ENCODE peak calls at places on chromosomes 16 and 17, in seven cellular contexts. H is stimulated activated CD8-positive, alpha-beta memory T cell treated with anti-CD3 and anti-CD28 coated beads, Interleukin-12 subunit alpha, Interleukin-12 subunit beta, amount 100 ng/mL, for 4 hours; S is T-helper 2 cell; X is NCI-H345; M is substantia nigra; J is activated B cell treated with CpG ODN at 0.5 μM for 24 hours; P is A172. D is an unnamed sample.

GRCh38 chr16:11151156-11151904 is 104.7 kb downstream of the SOCS1 start:
- DNase-seq in H (no peak), S (no peak), X (peak), M (no peak), J (no peak), P (no peak), D (no peak)

GRCh38 chr16:19179890-19180490 is 11.9 kb downstream of the SYT17 start:
- DNase-seq in H (no peak), S (no peak), X (peak), M (peak), J (peak), P (no peak), D (peak)

GRCh38 chr17:56297142-56297541 is 143.9 kb downstream of the ANKFN1 start:
- DNase-seq in H (no peak), S (no peak), X (no peak), M (no peak), J (no peak), P (peak), D (no peak)

GRCh38 chr17:36755586-36755985 is 154.2 kb downstream of the MRM1 start:
- DNase-seq in H (no peak), S (no peak), X (peak), M (no peak), J (no peak), P (no peak), D (no peak)

GRCh38 chr17:16250635-16251034 is 33.6 kb downstream of the PIGL start:
- DNase-seq in H (no peak), S (no peak), X (no peak), M (no peak), J (no peak), P (no peak), D (no peak)

GRCh38 chr17:31497994-31498826 is 106.7 kb downstream of the RAB11FIP4 start:
- DNase-seq in H (no peak), S (no peak), X (no peak), M (no peak), J (no peak), P (no peak), D (no peak)

GRCh38 chr17:76681222-76682137 is 29.3 kb downstream of the MXRA7 start:
- DNase-seq in H (peak), S (no peak), X (peak), M (peak), J (peak), P (peak), D (peak)

GRCh38 chr16:85746431-85747227 is 4.3 kb downstream of the C16orf74 start:
- DNase-seq in H (no peak), S (no peak), X (no peak), M (no peak), J (no peak), P (peak), D (no peak)

GRCh38 chr16:89599451-89599858 is 14.0 kb upstream of the DPEP1 start:
- DNase-seq in H (no peak), S (no peak), X (peak), M (no peak), J (no peak), P (peak), D (no peak)

GRCh38 chr17:79465011-79466006 is 145.5 kb downstream of the RBFOX3 start:
- DNase-seq in H (no peak), S (no peak), X (no peak), M (no peak), J (no peak), P (no peak), D (no peak)

GRCh38 chr17:77325826-77326581 is 185.2 kb downstream of the SEC14L1 start:
- DNase-seq in H (no peak), S (no peak), X (no peak), M (no peak), J (no peak), P (no peak), D (no peak)

GRCh38 chr17:74305865-74306654 is 20.0 kb upstream of the KIF19 start:
- DNase-seq in H (no peak), S (no peak), X (peak), M (peak), J (no peak), P (peak), D (peak)

GRCh38 chr17:68399638-68400403 is 57.5 kb downstream of the WIPI1 start:
- DNase-seq in H (no peak), S (no peak), X (no peak), M (no peak), J (no peak), P (peak), D (no peak)

GRCh38 chr16:30902070-30902972 is 5.9 kb downstream of the CTF1 start:
- DNase-seq in H (peak), S (peak), X (peak), M (peak), J (peak), P (no peak), D (peak)

GRCh38 chr17:82365586-82366295 is 5.8 kb upstream of the UTS2R start:
- DNase-seq in H (no peak), S (no peak), X (no peak), M (no peak), J (no peak), P (no peak), D (no peak)

GRCh38 chr17:72100445-72100844 is 20.4 kb upstream of the SOX9 start:
- DNase-seq in H (no peak), S (no peak), X (no peak), M (no peak), J (no peak), P (no peak), D (no peak)

GRCh38 chr17:31061678-31062077 is 33.1 kb upstream of the NF1 start:
- DNase-seq in H (no peak), S (no peak), X (no peak), M (no peak), J (no peak), P (peak), D (no peak)

GRCh38 chr16:27639588-27640276 is 89.8 kb downstream of the KATNIP start:
- DNase-seq in H (no peak), S (no peak), X (no peak), M (peak), J (no peak), P (peak), D (peak)

GRCh38 chr16:66342294-66342900 is 24.1 kb upstream of the CDH5 start:
- DNase-seq in H (no peak), S (no peak), X (no peak), M (no peak), J (no peak), P (peak), D (no peak)

GRCh38 chr17:65228734-65229390 is 91.7 kb downstream of the RGS9 start:
- DNase-seq in H (no peak), S (no peak), X (no peak), M (no peak), J (no peak), P (peak), D (no peak)